ENCODE peak calls at places on chromosomes 6 and 20, in five cellular contexts. Y is brain microvascular endothelial cell; W is MM.1S; O is adrenal gland; B is CD8-positive, alpha-beta T cell. R is an unnamed sample.

GRCh38 chr20:5486377-5487054 is 169.8 kb upstream of the PROKR2 start:
- DNase-seq in Y (no peak), W (no peak), O (no peak), B (no peak), R (no peak)

GRCh38 chr6:167047554-167047953 is 48.4 kb downstream of the CEP43 start:
- DNase-seq in Y (no peak), W (peak), O (no peak), B (no peak), R (no peak)

GRCh38 chr6:63675138-63675537 is 39.5 kb downstream of the PHF3 start:
- DNase-seq in Y (no peak), W (no peak), O (no peak), B (no peak), R (no peak)

GRCh38 chr6:42131531-42131930 is 10.9 kb downstream of the C6orf132 start:
- DNase-seq in Y (peak), W (no peak), O (no peak), B (no peak), R (no peak)

GRCh38 chr6:107656381-107656780 is 166.5 kb downstream of the SOBP start:
- DNase-seq in Y (no peak), W (no peak), O (no peak), B (no peak), R (no peak)

GRCh38 chr6:2956930-2957329 is 14.4 kb downstream of the SERPINB6 start:
- DNase-seq in Y (no peak), W (no peak), O (peak), B (no peak), R (no peak)

GRCh38 chr20:21225215-21225947 is 77.8 kb upstream of the XRN2 start:
- DNase-seq in Y (no peak), W (no peak), O (no peak), B (no peak), R (no peak)

GRCh38 chr6:116217069-116217468 is 36.8 kb downstream of the TSPYL4 start:
- DNase-seq in Y (no peak), W (peak), O (no peak), B (no peak), R (no peak)

GRCh38 chr6:100549406-100550167 is 84.9 kb upstream of the SIM1 start:
- DNase-seq in Y (peak), W (no peak), O (no peak), B (no peak), R (no peak)

GRCh38 chr20:37341632-37342031 is 4.3 kb upstream of the SRC start:
- DNase-seq in Y (no peak), W (no peak), O (no peak), B (no peak), R (no peak)

GRCh38 chr20:43459022-43459942 is 1.6 kb downstream of the SRSF6 start:
- DNase-seq in Y (peak), W (no peak), O (peak), B (no peak), R (no peak)

GRCh38 chr6:24313133-24313476 is 44.8 kb downstream of the DCDC2 start:
- DNase-seq in Y (no peak), W (no peak), O (no peak), B (no peak), R (no peak)

GRCh38 chr6:141398954-141399353 is 733.8 kb upstream of the GJE1 start:
- DNase-seq in Y (no peak), W (no peak), O (no peak), B (no peak), R (no peak)

GRCh38 chr20:40191573-40191972 is 497.5 kb downstream of the MAFB start:
- DNase-seq in Y (no peak), W (no peak), O (no peak), B (no peak), R (no peak)

GRCh38 chr6:75204222-75204958 is 1.5 kb downstream of the COL12A1 start:
- DNase-seq in Y (peak), W (peak), O (peak), B (no peak), R (no peak)

GRCh38 chr6:168381726-168382458 is 59.1 kb upstream of the SMOC2 start:
- DNase-seq in Y (no peak), W (no peak), O (no peak), B (no peak), R (no peak)

GRCh38 chr20:53883098-53883762 is 187.2 kb downstream of the BCAS1 start:
- DNase-seq in Y (peak), W (no peak), O (no peak), B (no peak), R (no peak)

GRCh38 chr6:80364206-80364605 is 257.7 kb downstream of the BCKDHB start:
- DNase-seq in Y (no peak), W (no peak), O (no peak), B (no peak), R (no peak)

DNA sequence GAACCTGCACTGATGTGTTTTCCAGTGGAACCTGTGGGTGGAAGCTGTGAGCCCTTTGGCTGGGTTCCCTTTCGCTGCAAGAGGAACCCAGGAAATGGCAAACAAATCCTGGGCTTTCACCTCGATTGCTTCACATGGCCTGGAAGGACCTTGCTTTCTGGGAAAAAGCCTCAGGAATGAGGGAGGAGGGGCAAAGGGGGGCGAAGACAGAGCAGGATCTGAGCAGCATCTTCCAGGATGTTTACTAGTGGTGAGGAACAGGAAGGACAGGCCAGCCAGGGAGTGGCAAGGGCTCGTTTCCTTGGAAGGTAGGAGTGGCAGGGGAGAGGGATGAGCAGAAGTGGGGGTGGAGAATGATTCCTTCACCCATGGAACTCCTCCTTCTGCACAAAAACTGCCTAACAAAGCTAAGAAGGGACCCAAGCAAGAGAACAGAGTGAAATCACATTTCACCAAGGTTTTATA is 5.9 kb downstream of the SLC2A10 start:
- DNase-seq in Y (no peak), W (no peak), O (peak), B (no peak), R (peak)
- H3K27ac ChIP-seq in Y (no peak), W (no peak), O (no peak), B (no peak), R (peak)

GRCh38 chr6:161348628-161348994 is 74.8 kb upstream of the AGPAT4 start:
- DNase-seq in Y (no peak), W (no peak), O (no peak), B (no peak), R (no peak)
- H3K27ac ChIP-seq in Y (no peak), W (no peak), O (no peak), B (no peak), R (no peak)

DNA sequence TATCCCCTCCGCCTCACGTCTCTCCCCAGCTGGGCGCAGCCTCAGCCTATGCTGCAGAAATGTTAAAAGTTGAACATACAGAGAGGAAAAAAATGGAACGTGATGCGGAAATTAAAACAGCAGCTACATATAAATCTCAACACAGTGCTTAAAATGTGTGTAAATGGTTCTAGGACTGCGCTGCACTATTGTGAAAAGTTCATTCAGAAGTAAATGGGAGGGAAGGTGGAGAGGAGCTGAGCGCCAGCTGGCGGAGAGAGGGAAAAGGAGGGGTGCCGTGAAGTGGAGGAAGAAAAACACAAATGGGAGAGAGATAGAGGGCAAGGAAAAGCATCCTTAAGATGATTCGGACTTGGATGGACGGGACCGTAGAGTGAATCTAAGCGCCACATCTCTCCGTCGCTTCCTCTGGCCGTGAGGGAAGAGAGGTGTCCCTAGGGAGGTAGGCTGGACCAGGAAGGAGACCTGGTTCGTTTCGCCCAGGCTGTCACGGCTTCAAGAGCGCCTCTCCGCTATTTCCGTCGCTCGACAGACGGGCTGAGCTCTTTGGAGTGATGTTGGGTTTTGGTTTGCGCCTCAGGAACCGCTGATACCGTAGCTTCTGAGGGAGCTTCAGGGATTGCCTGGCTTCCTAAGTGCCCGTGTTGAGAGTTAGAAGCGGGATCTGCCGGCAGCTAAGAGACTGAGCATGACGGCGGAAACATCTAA is 113.7 kb downstream of the TRIM27 start:
- DNase-seq in Y (no peak), W (no peak), O (no peak), B (no peak), R (no peak)
- H3K27ac ChIP-seq in Y (no peak), W (no peak), O (no peak), B (no peak), R (no peak)

DNA sequence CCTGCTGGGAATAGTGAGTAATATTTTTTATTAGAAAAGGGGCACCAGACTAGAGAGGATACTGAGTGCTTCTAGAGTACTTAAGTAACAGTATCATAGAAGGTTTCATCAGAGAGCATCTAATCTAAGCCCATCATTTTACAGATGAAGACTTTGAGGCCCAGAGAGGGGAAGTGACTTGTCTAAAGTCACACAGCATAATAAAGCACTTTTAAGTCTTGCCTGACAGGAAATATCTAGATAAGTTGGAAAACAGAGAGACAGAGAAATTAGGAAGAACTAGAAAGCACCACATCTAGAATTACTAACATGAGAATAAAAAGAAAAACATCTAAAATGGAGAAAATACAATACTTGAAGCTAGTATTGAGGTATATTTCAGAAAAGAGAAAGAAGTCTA is 6.0 kb downstream of the HLA-DMA start:
- DNase-seq in Y (no peak), W (no peak), O (no peak), B (no peak), R (no peak)
- H3K27ac ChIP-seq in Y (no peak), W (no peak), O (no peak), B (no peak), R (no peak)

DNA sequence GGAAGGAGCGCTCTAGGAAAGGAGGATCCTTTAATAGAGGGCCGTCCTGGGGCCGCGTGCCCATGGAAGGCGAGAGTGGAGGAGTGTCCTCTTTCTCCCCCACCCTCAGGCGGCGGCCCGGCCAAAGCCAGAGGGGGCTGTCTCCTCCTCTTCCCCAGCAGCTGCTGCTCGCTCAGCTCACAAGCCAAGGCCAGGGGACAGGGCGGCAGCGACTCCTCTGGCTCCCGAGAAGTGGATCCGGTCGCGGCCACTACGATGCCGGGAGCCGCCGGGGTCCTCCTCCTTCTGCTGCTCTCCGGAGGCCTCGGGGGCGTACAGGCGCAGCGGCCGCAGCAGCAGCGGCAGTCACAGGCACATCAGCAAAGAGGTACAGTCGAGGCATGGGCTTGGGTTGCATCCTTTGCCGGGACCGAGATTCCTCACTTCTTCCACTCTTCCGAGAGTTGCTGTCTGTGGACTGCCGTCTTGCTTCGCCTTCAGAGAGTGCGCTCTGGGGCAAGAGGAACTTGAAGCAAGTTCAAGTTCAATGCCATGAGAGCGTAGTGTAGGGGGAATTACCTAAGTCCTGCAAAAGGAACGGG is at the start of gene LAMA2:
- DNase-seq in Y (peak), W (no peak), O (peak), B (no peak), R (no peak)
- H3K27ac ChIP-seq in Y (peak), W (no peak), O (no peak), B (no peak), R (peak)

R was measured in vagina.